ENCODE peak calls at places on chromosome 5, in seven cellular contexts. L, S, T, A, M, E and U are unnamed samples.

GRCh38 chr5:89556215-89557009 is 673.4 kb upstream of the MEF2C start:
- DNase-seq in L (no peak), S (peak), T (no peak), A (no peak), M (no peak), E (peak), U (no peak)

GRCh38 chr5:81006955-81007636 is 46.9 kb downstream of the RASGRF2 start:
- DNase-seq in L (peak), S (no peak), T (no peak), A (no peak), M (no peak), E (no peak), U (no peak)

GRCh38 chr5:93163010-93163663 is 417.9 kb downstream of the NR2F1-AS1 start:
- DNase-seq in L (no peak), S (peak), T (no peak), A (no peak), M (no peak), E (peak), U (no peak)

GRCh38 chr5:60332244-60333018 is 367.5 kb downstream of the DEPDC1B start:
- DNase-seq in L (no peak), S (peak), T (no peak), A (no peak), M (no peak), E (peak), U (no peak)

GRCh38 chr5:6767481-6768063 is 54.3 kb downstream of the TENT4A start:
- DNase-seq in L (no peak), S (no peak), T (no peak), A (no peak), M (no peak), E (no peak), U (no peak)

GRCh38 chr5:136006164-136006563 is 22.6 kb upstream of the TGFBI start:
- DNase-seq in L (no peak), S (no peak), T (no peak), A (no peak), M (no peak), E (peak), U (no peak)

GRCh38 chr5:120241400-120241799 is 222.7 kb upstream of the PRR16 start:
- DNase-seq in L (no peak), S (no peak), T (no peak), A (no peak), M (no peak), E (no peak), U (no peak)

GRCh38 chr5:72106922-72107873 is at the start of gene MAP1B:
- DNase-seq in L (no peak), S (peak), T (peak), A (peak), M (no peak), E (peak), U (peak)

GRCh38 chr5:74020488-74020887 is 394.5 kb downstream of the ARHGEF28 start:
- DNase-seq in L (no peak), S (no peak), T (no peak), A (no peak), M (no peak), E (no peak), U (no peak)

GRCh38 chr5:135185461-135186075 is 151.5 kb upstream of the PITX1 start:
- DNase-seq in L (peak), S (peak), T (no peak), A (no peak), M (no peak), E (peak), U (no peak)

GRCh38 chr5:1349246-1349645 is 4.3 kb upstream of the CLPTM1L start:
- DNase-seq in L (no peak), S (no peak), T (no peak), A (no peak), M (no peak), E (no peak), U (no peak)
- TF ChIP-seq CTCF in L (no peak), S (no peak), T (no peak), A (no peak), M (no peak), E (no peak), U (peak)

GRCh38 chr5:169160405-169160901 is 140.5 kb downstream of the SLIT3 start:
- DNase-seq in L (no peak), S (peak), T (no peak), A (no peak), M (no peak), E (no peak), U (no peak)
- TF ChIP-seq CTCF in L (no peak), S (peak), T (peak), A (no peak), M (no peak), E (no peak), U (no peak)

GRCh38 chr5:159096555-159097460 is 2.9 kb downstream of the EBF1 start:
- DNase-seq in L (no peak), S (no peak), T (no peak), A (peak), M (peak), E (no peak), U (no peak)
- TF ChIP-seq CTCF in L (no peak), S (no peak), T (no peak), A (no peak), M (no peak), E (no peak), U (no peak)

GRCh38 chr5:170986598-170986997 is 124.8 kb downstream of the RANBP17 start:
- DNase-seq in L (no peak), S (peak), T (no peak), A (no peak), M (no peak), E (peak), U (no peak)
- TF ChIP-seq CTCF in L (no peak), S (peak), T (no peak), A (no peak), M (no peak), E (peak), U (peak)

GRCh38 chr5:58847041-58847440 is 264.2 kb downstream of the RAB3C start:
- DNase-seq in L (no peak), S (no peak), T (no peak), A (no peak), M (no peak), E (no peak), U (no peak)

GRCh38 chr5:58849151-58849550 is 266.3 kb downstream of the RAB3C start:
- DNase-seq in L (no peak), S (no peak), T (no peak), A (no peak), M (no peak), E (no peak), U (no peak)

GRCh38 chr5:58851571-58851970 is 268.7 kb downstream of the RAB3C start:
- DNase-seq in L (no peak), S (no peak), T (no peak), A (no peak), M (no peak), E (no peak), U (no peak)

GRCh38 chr5:58854396-58854795 is 271.5 kb downstream of the RAB3C start:
- DNase-seq in L (no peak), S (no peak), T (no peak), A (no peak), M (no peak), E (no peak), U (no peak)

DNA sequence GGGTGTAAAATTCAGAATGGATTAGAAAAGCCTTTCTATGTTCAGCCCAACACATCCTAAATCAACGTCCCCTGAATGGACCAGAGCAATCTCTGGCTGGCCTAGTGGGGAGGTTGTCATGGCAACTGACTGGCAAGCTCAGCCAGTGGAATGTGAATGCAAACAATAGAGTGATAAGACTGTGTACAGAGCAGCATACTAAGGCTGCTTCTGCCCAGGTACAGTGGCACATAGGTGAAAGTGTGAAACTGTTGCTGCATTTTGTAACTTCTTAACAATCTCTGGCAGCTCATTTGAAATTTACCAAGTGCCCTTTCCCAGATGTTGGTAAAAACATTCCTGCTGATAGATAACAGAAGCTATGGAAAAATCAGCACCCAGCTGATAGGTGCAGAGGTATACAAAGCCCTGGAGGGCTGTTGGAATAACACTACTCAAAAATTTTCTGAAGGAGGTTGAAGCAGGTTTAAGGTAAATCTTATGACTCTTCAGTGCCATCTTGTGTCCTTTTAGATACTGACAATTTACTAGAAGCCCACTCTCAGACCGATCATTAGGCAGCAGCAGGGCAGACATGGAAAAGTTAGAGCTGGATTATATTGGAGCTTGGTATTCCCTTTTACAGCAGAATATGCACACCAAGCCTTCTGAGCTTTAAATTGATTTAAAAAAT is 267.3 kb downstream of the RAB3C start:
- DNase-seq in L (no peak), S (peak), T (peak), A (peak), M (no peak), E (peak), U (peak)
- TF ChIP-seq CTCF in L (peak), S (peak), T (peak), A (peak), M (peak), E (peak), U (peak)